ENCODE peak calls at places on chromosome 4, in nine cellular contexts. Y, O, R, M, N, W, V, D and X are unnamed samples.

GRCh38 chr4:158850800-158851644 is 82.2 kb downstream of the FNIP2 start:
- DNase-seq in O (peak; percentile 53), D (no peak), Y (peak; percentile 62), R (peak; percentile 37), M (peak; percentile 26), V (no peak), N (no peak), W (no peak), X (no peak)

GRCh38 chr4:128455076-128455345 is 167.4 kb upstream of the PGRMC2 start:
- DNase-seq in V (no peak), Y (no peak), O (no peak), W (no peak), D (no peak), R (no peak), N (no peak), M (no peak), X (no peak)

GRCh38 chr4:64230709-64231310 is 178.4 kb downstream of the TECRL start:
- DNase-seq in Y (peak; percentile 20), N (no peak), O (peak; percentile 4), D (no peak), V (no peak), R (no peak), W (no peak), M (no peak), X (no peak)

GRCh38 chr4:43782391-43782790 is 666.2 kb downstream of the KCTD8 start:
- DNase-seq in Y (no peak), M (no peak), O (no peak), V (no peak), R (no peak), D (no peak), N (no peak), W (no peak), X (no peak)

GRCh38 chr4:133245226-133245625 is 96.1 kb downstream of the PCDH10 start:
- DNase-seq in N (no peak), R (no peak), O (no peak), M (no peak), V (no peak), Y (no peak), D (no peak), W (no peak), X (no peak)

GRCh38 chr4:10107111-10108091 is 9.2 kb downstream of the WDR1 start:
- DNase-seq in V (no peak), W (no peak), R (no peak), M (no peak), N (no peak), O (no peak), D (no peak), Y (no peak), X (no peak)

GRCh38 chr4:82513382-82513781 is 48.4 kb downstream of the TMEM150C start:
- DNase-seq in N (no peak), Y (no peak), W (no peak), R (no peak), D (no peak), O (no peak), V (no peak), M (no peak), X (no peak)

GRCh38 chr4:40990899-40991265 is 223.5 kb downstream of the APBB2 start:
- DNase-seq in R (no peak), N (no peak), M (no peak), W (no peak), Y (no peak), D (no peak), V (no peak), O (no peak), X (no peak)

GRCh38 chr4:165992263-165992662 is 119.2 kb downstream of the TLL1 start:
- DNase-seq in D (no peak), V (no peak), N (no peak), O (no peak), M (no peak), Y (no peak), W (no peak), R (no peak), X (no peak)

GRCh38 chr4:147289181-147289580 is 191.7 kb upstream of the EDNRA start:
- DNase-seq in M (no peak), O (no peak), R (no peak), V (no peak), Y (no peak), W (no peak), N (no peak), D (no peak), X (no peak)

GRCh38 chr4:155367608-155368007 is 9.2 kb downstream of the MAP9 start:
- DNase-seq in N (no peak), Y (no peak), V (no peak), M (no peak), O (no peak), W (no peak), R (no peak), D (no peak), X (no peak)

GRCh38 chr4:158809611-158810486 is 41.0 kb downstream of the FNIP2 start:
- DNase-seq in N (no peak), Y (peak; percentile 93), M (peak; percentile 11), R (no peak), O (peak; percentile 73), D (no peak), V (no peak), W (no peak), X (no peak)

GRCh38 chr4:41747230-41748055 is 1.1 kb downstream of the PHOX2B start:
- DNase-seq in V (no peak), O (no peak), D (no peak), M (no peak), Y (no peak), R (no peak), N (no peak), W (no peak), X (no peak)

GRCh38 chr4:73417973-73418372 is 13.9 kb downstream of the ALB start:
- DNase-seq in R (no peak), N (no peak), O (no peak), W (no peak), Y (peak; percentile 17), V (no peak), M (no peak), D (no peak), X (no peak)

GRCh38 chr4:17770845-17771244 is 10.6 kb downstream of the FAM184B start:
- DNase-seq in M (no peak), Y (no peak), R (no peak), V (no peak), O (no peak), W (no peak), D (no peak), N (no peak), X (no peak)

GRCh38 chr4:159191989-159192388 is 89.1 kb downstream of the RAPGEF2 start:
- DNase-seq in R (no peak), W (no peak), N (no peak), M (no peak), V (peak; percentile 4), O (peak; percentile 18), Y (peak; percentile 70), D (peak; percentile 40), X (no peak)

GRCh38 chr4:3219761-3220481 is 29.0 kb upstream of the MSANTD1 start:
- DNase-seq in Y (no peak), V (no peak), W (no peak), M (no peak), D (no peak), N (no peak), O (no peak), R (no peak), X (no peak)